ENCODE peak calls at places on chromosomes 13 and 19, in seven cellular contexts. N is K562, L is HepG2, V is GM12878, E is SK-N-SH, X is GM12891, O is H1. U is an unnamed sample.
A peak's percentile ranks its signal among the peaks of the same experiment; 100 is the strongest.

GRCh38 chr19:38047641-38048040 is 140.6 kb downstream of the SIPA1L3 start:
- DNase-seq in N (no peak), L (no peak), V (no peak), E (no peak), X (no peak), O (peak; percentile 56), U (no peak)

GRCh38 chr19:19748249-19748938 is 15.5 kb upstream of the ZNF14 start:
- DNase-seq in N (peak; percentile 3), L (no peak), V (no peak), E (no peak), X (peak; percentile 11), O (no peak), U (peak; percentile 12)

GRCh38 chr19:58382997-58383603 is 2.3 kb upstream of the ZNF837 start:
- DNase-seq in N (no peak), L (no peak), V (no peak), E (no peak), X (no peak), O (no peak), U (no peak)

GRCh38 chr19:16463991-16464575 is 7.7 kb downstream of the EPS15L1 start:
- DNase-seq in N (no peak), L (peak; percentile 90), V (no peak), E (peak; percentile 50), X (no peak), O (no peak), U (no peak)

GRCh38 chr13:78334059-78334458 is 269.3 kb downstream of the POU4F1 start:
- DNase-seq in N (no peak), L (no peak), V (no peak), E (no peak), X (no peak), O (no peak), U (no peak)

GRCh38 chr19:18514800-18515682 is 6.8 kb downstream of the ELL start:
- DNase-seq in N (no peak), L (peak; percentile 99), V (no peak), E (no peak), X (no peak), O (no peak), U (no peak)

GRCh38 chr19:3792114-3792513 is 5.9 kb upstream of the MATK start:
- DNase-seq in N (no peak), L (no peak), V (no peak), E (no peak), X (no peak), O (no peak), U (no peak)

GRCh38 chr19:41334793-41335192 is 18.9 kb downstream of the TGFB1 start:
- DNase-seq in N (no peak), L (no peak), V (no peak), E (no peak), X (no peak), O (no peak), U (no peak)

GRCh38 chr19:16737909-16738308 is 18.3 kb downstream of the NWD1 start:
- DNase-seq in N (no peak), L (peak; percentile 10), V (no peak), E (no peak), X (no peak), O (no peak), U (no peak)

GRCh38 chr13:37386276-37386675 is 212.3 kb downstream of the POSTN start:
- DNase-seq in N (no peak), L (no peak), V (no peak), E (no peak), X (no peak), O (no peak), U (no peak)

GRCh38 chr19:41328157-41328817 is 18.3 kb downstream of the CCDC97 start:
- DNase-seq in N (no peak), L (no peak), V (no peak), E (no peak), X (no peak), O (no peak), U (no peak)

GRCh38 chr19:13788991-13789390 is 6.3 kb upstream of the ZSWIM4 start:
- DNase-seq in N (no peak), L (no peak), V (no peak), E (no peak), X (no peak), O (no peak), U (no peak)

GRCh38 chr13:66102864-66103263 is 1127.3 kb downstream of the PCDH9 start:
- DNase-seq in N (no peak), L (no peak), V (no peak), E (no peak), X (no peak), O (no peak), U (no peak)

GRCh38 chr19:9296336-9296735 is 13.3 kb downstream of the ZNF699 start:
- DNase-seq in N (no peak), L (no peak), V (no peak), E (no peak), X (no peak), O (no peak), U (no peak)
- TF ChIP-seq POLR2AphosphoS5 in N (no peak), L (no peak), V (no peak), E (no peak), X (no peak), O (no peak), U (no peak)

GRCh38 chr19:50330365-50331078 is 1.3 kb upstream of the KCNC3 start:
- DNase-seq in N (peak; percentile 84), L (peak; percentile 73), V (no peak), E (peak; percentile 93), X (peak; percentile 80), O (peak; percentile 95), U (peak; percentile 80)

GRCh38 chr19:50333235-50333736 is 4.1 kb upstream of the KCNC3 start:
- DNase-seq in N (peak; percentile 71), L (peak; percentile 72), V (peak; percentile 82), E (peak; percentile 87), X (no peak), O (peak; percentile 93), U (peak; percentile 76)

GRCh38 chr19:50332014-50332263 is 2.8 kb upstream of the KCNC3 start:
- DNase-seq in N (no peak), L (no peak), V (no peak), E (no peak), X (no peak), O (no peak), U (peak; percentile 7)

GRCh38 chr19:50332264-50333038 is 3.3 kb upstream of the KCNC3 start:
- DNase-seq in N (no peak), L (no peak), V (no peak), E (no peak), X (no peak), O (peak; percentile 66), U (no peak)

DNA sequence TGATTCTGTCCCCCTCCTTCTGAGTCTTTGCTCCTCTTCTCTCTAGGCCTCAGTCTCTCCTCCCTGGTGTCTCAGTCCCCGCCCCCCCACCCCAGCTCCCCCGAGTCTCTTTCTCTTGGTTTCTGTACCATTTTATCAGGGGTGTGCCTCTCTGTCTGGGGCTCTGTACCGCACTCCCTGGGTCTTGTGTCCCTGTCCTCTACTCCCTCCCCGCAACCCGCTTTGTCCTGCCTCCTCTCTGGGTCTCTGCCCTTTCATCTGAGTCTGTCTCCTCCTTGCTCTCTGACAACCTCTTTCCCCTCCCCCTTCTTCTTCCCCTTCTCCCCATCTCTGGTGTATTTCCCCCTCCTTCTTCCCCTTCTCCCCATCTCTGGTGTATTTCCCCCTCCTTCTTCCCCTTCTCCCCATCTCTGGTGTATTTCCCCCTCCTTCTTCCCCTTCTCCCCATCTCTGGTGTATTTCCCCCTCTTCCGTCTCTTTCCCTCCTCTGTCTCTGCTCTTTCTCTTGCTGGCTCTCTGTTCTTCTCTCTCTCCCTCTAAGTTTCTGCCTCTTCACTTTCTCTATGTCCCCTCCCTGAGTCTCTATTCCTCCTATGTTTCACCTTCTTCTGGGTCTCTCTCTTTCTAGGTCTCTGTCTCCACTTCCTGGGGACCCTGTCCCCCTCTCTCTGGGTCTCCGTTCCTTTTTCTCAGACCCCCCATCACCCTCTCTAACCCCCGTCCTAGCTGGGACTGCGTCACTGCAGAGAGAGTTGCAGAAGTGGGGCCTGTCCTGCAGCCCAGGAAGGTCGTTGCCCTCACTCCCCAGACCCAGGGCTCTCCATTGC is 2.2 kb upstream of the KCNC3 start:
- DNase-seq in N (no peak), L (no peak), V (no peak), E (no peak), X (no peak), O (peak; percentile 61), U (peak; percentile 25)
- TF ChIP-seq TAF1 in N (no peak), L (no peak), V (no peak), E (no peak), X (no peak), O (no peak), U (no peak)

GRCh38 chr19:1282588-1283206 is 3.0 kb upstream of the EFNA2 start:
- DNase-seq in N (no peak), L (no peak), V (no peak), E (no peak), X (no peak), O (no peak), U (no peak)
- TF ChIP-seq POLR2AphosphoS5 in N (no peak), L (no peak), V (no peak), E (no peak), X (no peak), O (no peak), U (no peak)

GRCh38 chr13:46624353-46624752 is 71.4 kb downstream of the LRCH1 start:
- DNase-seq in N (no peak), L (no peak), V (no peak), E (no peak), X (no peak), O (no peak), U (no peak)
- TF ChIP-seq TAF1 in N (no peak), L (no peak), V (no peak), E (no peak), X (no peak), O (no peak), U (no peak)

GRCh38 chr13:88544836-88545235 is 873.7 kb downstream of the SLITRK5 start:
- DNase-seq in N (no peak), L (no peak), V (no peak), E (no peak), X (no peak), O (no peak), U (no peak)

GRCh38 chr13:88541993-88542392 is 870.8 kb downstream of the SLITRK5 start:
- DNase-seq in N (no peak), L (no peak), V (no peak), E (no peak), X (no peak), O (no peak), U (no peak)
- TF ChIP-seq POLR2AphosphoS5 in N (no peak), L (no peak), V (no peak), E (no peak), X (no peak), O (no peak), U (no peak)

DNA sequence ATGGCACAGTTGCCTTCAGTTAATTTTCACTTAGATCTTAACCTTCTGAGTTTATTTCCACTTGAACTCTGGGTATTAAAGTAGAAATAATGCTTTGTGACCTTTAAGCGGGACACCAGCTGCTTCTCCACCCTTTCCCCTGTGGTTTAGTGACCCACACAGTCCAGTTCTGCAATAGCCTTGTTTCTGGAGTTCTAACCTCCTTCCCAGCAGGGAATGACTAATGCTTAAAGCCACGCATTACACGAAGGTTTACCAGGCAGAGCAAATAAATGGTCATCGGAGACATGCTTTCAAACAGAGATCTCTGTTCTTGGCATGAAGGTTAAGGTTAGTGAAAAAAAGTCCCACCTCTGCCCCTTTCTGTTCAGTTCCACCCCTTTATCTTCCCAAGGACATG is 25.3 kb upstream of the MEDAG start:
- DNase-seq in N (no peak), L (peak; percentile 37), V (no peak), E (no peak), X (no peak), O (no peak), U (no peak)
- TF ChIP-seq TAF1 in N (no peak), L (no peak), V (no peak), E (no peak), X (no peak), O (no peak), U (no peak)